ENCODE peak calls at places on chromosomes 4 and X, in eight cellular contexts. W is spleen, N is AG10803, G is left lung, O is HL-60, H is cardiac muscle cell, F is heart right ventricle, U is GM12864. S is an unnamed sample.
A peak's percentile ranks its signal among the peaks of the same experiment; 100 is the strongest.

GRCh38 chr4:158865520-158866177 is 96.8 kb downstream of the FNIP2 start:
- DNase-seq in W (no peak), N (no peak), G (no peak), O (no peak), H (no peak), F (no peak), U (no peak), S (no peak)

GRCh38 chrX:94936722-94937121 is 1262.7 kb downstream of the FAM133A start:
- DNase-seq in W (no peak), N (no peak), G (no peak), O (no peak), H (no peak), F (no peak), U (no peak), S (no peak)

GRCh38 chr4:56689231-56689630 is 8.1 kb upstream of the HOPX start:
- DNase-seq in W (no peak), N (peak; percentile 9), G (no peak), O (no peak), H (no peak), F (no peak), U (no peak), S (no peak)

GRCh38 chr4:630661-631060 is 5.3 kb downstream of the PDE6B start:
- DNase-seq in W (peak; percentile 36), N (no peak), G (peak; percentile 41), O (no peak), H (no peak), F (no peak), U (no peak), S (no peak)

GRCh38 chrX:1411331-1411730 is 19.4 kb upstream of the SLC25A6 start:
- DNase-seq in W (peak; percentile 61), N (no peak), G (no peak), O (no peak), H (no peak), F (no peak), U (no peak), S (no peak)

GRCh38 chr4:77220841-77221613 is 64.0 kb downstream of the CCNG2 start:
- DNase-seq in W (no peak), N (peak; percentile 11), G (no peak), O (no peak), H (peak; percentile 95), F (peak; percentile 64), U (no peak), S (no peak)

GRCh38 chrX:136574548-136574947 is 42.5 kb downstream of the VGLL1 start:
- DNase-seq in W (no peak), N (no peak), G (no peak), O (no peak), H (peak; percentile 16), F (peak; percentile 3), U (no peak), S (peak; percentile 63)

GRCh38 chrX:148049441-148049840 is 68.3 kb downstream of the FMR1NB start:
- DNase-seq in W (no peak), N (peak; percentile 23), G (no peak), O (no peak), H (peak; percentile 48), F (no peak), U (peak; percentile 4), S (no peak)

GRCh38 chr4:153064571-153064970 is 128.4 kb downstream of the FHDC1 start:
- DNase-seq in W (no peak), N (no peak), G (no peak), O (no peak), H (no peak), F (no peak), U (no peak), S (no peak)

GRCh38 chr4:129164243-129164642 is 68.3 kb downstream of the C4orf33 start:
- DNase-seq in W (no peak), N (no peak), G (no peak), O (no peak), H (no peak), F (no peak), U (no peak), S (no peak)

GRCh38 chr4:76753814-76754213 is 144.1 kb downstream of the SOWAHB start:
- DNase-seq in W (no peak), N (peak; percentile 96), G (no peak), O (no peak), H (peak; percentile 86), F (no peak), U (no peak), S (no peak)

GRCh38 chr4:101042847-101043246 is 304.5 kb downstream of the PPP3CA start:
- DNase-seq in W (no peak), N (no peak), G (no peak), O (no peak), H (no peak), F (no peak), U (no peak), S (no peak)

GRCh38 chrX:40099046-40099968 is 1.5 kb upstream of the BCOR start:
- DNase-seq in W (peak; percentile 91), N (no peak), G (peak; percentile 84), O (peak; percentile 70), H (no peak), F (peak; percentile 19), U (peak; percentile 70), S (peak; percentile 56)

GRCh38 chr4:121728066-121728465 is 31.3 kb upstream of the ANXA5 start:
- DNase-seq in W (no peak), N (peak; percentile 99), G (no peak), O (no peak), H (peak; percentile 74), F (no peak), U (no peak), S (no peak)

GRCh38 chr4:188854451-188854850 is 715.2 kb downstream of the TRIML1 start:
- DNase-seq in W (no peak), N (peak; percentile 15), G (no peak), O (no peak), H (no peak), F (no peak), U (no peak), S (no peak)

GRCh38 chrX:72052415-72053090 is 79.2 kb downstream of the RTL5 start:
- DNase-seq in W (no peak), N (peak; percentile 16), G (no peak), O (no peak), H (peak; percentile 18), F (no peak), U (no peak), S (no peak)

GRCh38 chrX:72054776-72055495 is 76.8 kb downstream of the RTL5 start:
- DNase-seq in W (no peak), N (no peak), G (no peak), O (no peak), H (no peak), F (no peak), U (no peak), S (no peak)

GRCh38 chrX:72051589-72051988 is 80.1 kb downstream of the RTL5 start:
- DNase-seq in W (no peak), N (no peak), G (no peak), O (no peak), H (no peak), F (no peak), U (no peak), S (no peak)

GRCh38 chrX:72050011-72050410 is 81.7 kb downstream of the RTL5 start:
- DNase-seq in W (no peak), N (peak; percentile 60), G (no peak), O (no peak), H (no peak), F (no peak), U (no peak), S (no peak)

DNA sequence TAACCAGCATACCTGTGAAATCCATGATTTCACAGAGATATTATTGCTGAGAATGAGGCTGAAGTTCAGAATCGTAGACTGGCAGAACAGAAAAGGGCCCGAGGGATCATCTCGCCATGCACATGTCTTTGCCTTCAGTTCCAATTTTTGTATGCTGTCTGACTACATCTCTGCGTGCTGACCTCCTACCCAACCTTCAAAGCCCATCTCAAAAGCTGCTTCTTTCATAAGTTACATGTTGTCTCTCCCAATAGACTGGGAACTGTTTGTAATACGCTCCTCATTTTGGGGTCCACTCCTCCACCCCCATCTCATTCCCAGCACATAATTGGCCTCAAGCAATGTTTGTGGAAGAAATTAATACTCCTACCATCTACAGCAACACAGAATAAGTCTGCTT is 78.2 kb downstream of the RTL5 start:
- DNase-seq in W (no peak), N (no peak), G (no peak), O (no peak), H (no peak), F (no peak), U (no peak), S (no peak)
- TF ChIP-seq CTCF in W (no peak), N (no peak), G (no peak), O (no peak), H (no peak), F (no peak), U (no peak), S (no peak)

DNA sequence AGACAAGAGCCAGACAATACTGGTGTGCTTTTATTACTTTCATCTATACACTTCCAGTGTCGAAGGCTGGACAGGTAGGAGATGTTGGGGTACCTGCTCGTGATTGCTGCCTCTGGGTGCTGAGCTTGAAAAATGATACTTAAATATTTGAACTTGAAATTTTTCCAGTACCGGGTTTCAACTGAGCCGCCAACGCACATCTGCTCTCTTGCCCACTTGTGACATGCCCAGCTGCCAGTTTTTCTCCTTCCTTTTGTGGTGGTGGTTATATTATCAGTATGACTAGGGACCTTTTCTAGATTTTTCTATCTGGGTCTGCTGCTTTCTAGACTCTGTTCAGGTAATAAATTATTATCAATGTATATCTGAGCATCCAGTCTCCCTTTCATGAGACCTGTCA is 3.4 kb downstream of the OGT start:
- DNase-seq in W (no peak), N (no peak), G (no peak), O (no peak), H (no peak), F (no peak), U (no peak), S (no peak)
- H3K4me3 ChIP-seq in W (peak overlapping the region; percentile 21), N (peak overlapping the region; percentile 93), G (peak overlapping the region; percentile 71), O (peak overlapping the region; percentile 59), H (no peak overlapping the region), F (peak overlapping the region; percentile 88), U (peak overlapping the region; percentile 48), S (peak overlapping the region; percentile 82)

DNA sequence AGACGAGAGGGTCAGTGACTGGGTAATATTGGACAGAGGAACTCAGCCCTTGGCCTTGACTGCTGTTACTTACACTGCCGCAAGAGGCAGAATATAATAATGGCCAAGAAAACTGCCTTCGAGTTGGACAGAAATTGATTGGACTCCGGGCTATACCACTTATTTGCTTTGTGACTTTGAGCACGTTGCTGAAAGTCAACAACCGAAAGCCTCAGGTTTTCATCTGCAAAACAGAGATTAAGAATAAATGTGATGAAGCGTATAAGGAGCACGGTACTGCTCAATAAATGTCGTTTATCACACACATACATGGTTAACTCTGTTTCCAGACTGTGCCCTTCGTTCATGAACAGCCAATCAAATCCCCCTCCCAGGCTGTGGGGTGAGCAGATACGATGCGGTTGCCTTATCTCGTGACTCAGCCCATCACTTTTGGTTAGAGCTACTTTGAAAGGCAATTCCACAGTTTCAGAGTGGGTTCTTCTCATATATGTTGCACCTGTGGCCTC is 91.6 kb downstream of the TSPAN7 start:
- DNase-seq in W (no peak), N (no peak), G (no peak), O (no peak), H (no peak), F (no peak), U (no peak), S (no peak)
- TF ChIP-seq CTCF in W (no peak), N (no peak), G (no peak), O (no peak), H (no peak), F (no peak), U (no peak), S (no peak)

DNA sequence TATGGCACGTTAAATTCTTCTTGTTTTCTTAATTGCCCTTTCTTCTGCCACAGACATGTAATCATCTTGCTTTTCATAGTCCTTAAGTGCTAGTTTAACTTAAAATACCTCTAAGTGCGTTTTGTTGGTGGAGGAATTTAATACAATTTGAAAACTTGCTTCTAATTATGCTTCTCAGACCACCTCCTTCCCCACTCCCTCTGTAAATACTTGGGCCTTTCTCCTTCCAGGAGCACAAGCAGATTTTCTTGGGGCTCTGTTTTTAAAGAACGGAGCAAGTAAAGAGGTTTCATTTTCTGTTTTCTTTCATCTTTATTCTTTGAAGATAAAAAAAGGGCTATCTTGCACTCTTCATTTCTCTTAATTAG is 559 bp upstream of the PCDH18 start:
- DNase-seq in W (no peak), N (no peak), G (no peak), O (no peak), H (peak; percentile 46), F (no peak), U (no peak), S (no peak)
- H3K4me3 ChIP-seq in W (peak overlapping the region; percentile 38), N (peak overlapping the region; percentile 90), G (peak overlapping the region; percentile 42), O (no peak overlapping the region), H (peak overlapping the region; percentile 39), F (peak overlapping the region; percentile 69), U (no peak overlapping the region), S (peak overlapping the region; percentile 91)

S was measured in BE2C.